ENCODE peak calls at places on chromosome 21, in four cellular contexts. C is lower leg skin, Y is mammary epithelial cell, J is fibroblast of lung. V is an unnamed sample.
A peak's percentile ranks its signal among the peaks of the same experiment; 100 is the strongest.

GRCh38 chr21:27275294-27275927 is 308.5 kb upstream of the ADAMTS5 start:
- DNase-seq in C (no peak), Y (peak; percentile 74), J (peak; percentile 83), V (no peak)

GRCh38 chr21:33201945-33202344 is 27.8 kb upstream of the IFNAR2 start:
- DNase-seq in C (no peak), Y (no peak), J (no peak), V (no peak)

GRCh38 chr21:18725653-18726052 is 322.1 kb upstream of the TMPRSS15 start:
- DNase-seq in C (no peak), Y (no peak), J (no peak), V (no peak)

GRCh38 chr21:28747464-28747863 is 245.2 kb downstream of the LTN1 start:
- DNase-seq in C (no peak), Y (no peak), J (no peak), V (no peak)

GRCh38 chr21:38343691-38344090 is 86.9 kb downstream of the KCNJ15 start:
- DNase-seq in C (peak; percentile 48), Y (peak; percentile 48), J (peak; percentile 59), V (no peak)

GRCh38 chr21:39363607-39364555 is 15.0 kb upstream of the HMGN1 start:
- DNase-seq in C (no peak), Y (no peak), J (no peak), V (no peak)

GRCh38 chr21:17780539-17780938 is 38.6 kb downstream of the C21orf91 start:
- DNase-seq in C (no peak), Y (no peak), J (no peak), V (no peak)

GRCh38 chr21:34593423-34593822 is 21.5 kb downstream of the RCAN1 start:
- DNase-seq in C (no peak), Y (no peak), J (no peak), V (no peak)

GRCh38 chr21:26795866-26796329 is 49.3 kb downstream of the ADAMTS1 start:
- DNase-seq in C (no peak), Y (peak; percentile 73), J (peak; percentile 100), V (no peak)

GRCh38 chr21:42632771-42633690 is 20.4 kb upstream of the PDE9A start:
- DNase-seq in C (no peak), Y (no peak), J (no peak), V (no peak)

GRCh38 chr21:42818328-42818749 is 61.0 kb downstream of the WDR4 start:
- DNase-seq in C (peak; percentile 46), Y (peak; percentile 45), J (peak; percentile 61), V (peak; percentile 86)

GRCh38 chr21:39666681-39667315 is 54.1 kb downstream of the B3GALT5 start:
- DNase-seq in C (no peak), Y (no peak), J (no peak), V (peak; percentile 73)

GRCh38 chr21:27291006-27291405 is 324.1 kb upstream of the ADAMTS5 start:
- DNase-seq in C (no peak), Y (no peak), J (no peak), V (no peak)

GRCh38 chr21:28547795-28548194 is 444.9 kb downstream of the LTN1 start:
- DNase-seq in C (peak; percentile 19), Y (no peak), J (no peak), V (no peak)

GRCh38 chr21:37230632-37231246 is 36.4 kb downstream of the VPS26C start:
- DNase-seq in C (no peak), Y (no peak), J (no peak), V (no peak)
- TF ChIP-seq CTCF in C (no peak), Y (no peak), J (no peak), V (no peak)

DNA sequence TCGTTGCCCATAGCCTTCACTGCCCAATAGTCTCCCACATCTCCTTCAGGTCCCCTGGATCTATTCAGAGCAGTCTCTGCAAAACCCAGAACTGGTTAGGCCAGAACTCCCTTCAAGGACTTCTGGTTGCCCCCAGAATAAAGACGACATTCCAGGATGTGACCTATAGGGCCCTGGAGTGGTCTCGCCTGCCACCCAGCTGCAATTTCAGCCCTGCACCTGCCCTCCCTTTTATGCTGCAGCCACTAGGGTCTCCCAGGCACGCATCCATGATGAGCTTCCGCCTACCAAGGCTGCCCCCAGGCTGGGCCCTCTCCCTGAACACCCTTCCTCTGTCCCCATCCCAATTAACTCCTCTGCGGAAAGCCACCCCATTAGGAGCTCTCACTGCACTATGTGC is 7.2 kb upstream of the TSPEAR start:
- DNase-seq in C (no peak), Y (no peak), J (no peak), V (peak; percentile 17)
- TF ChIP-seq CTCF in C (no peak), Y (no peak), J (no peak), V (no peak)

GRCh38 chr21:36316872-36317484 is 3.0 kb upstream of the MORC3 start:
- DNase-seq in C (no peak), Y (no peak), J (no peak), V (no peak)
- TF ChIP-seq CTCF in C (no peak), Y (no peak), J (no peak), V (no peak)

GRCh38 chr21:45012661-45013270 is 61.6 kb upstream of the ADARB1 start:
- DNase-seq in C (no peak), Y (peak; percentile 87), J (no peak), V (no peak)
- TF ChIP-seq CTCF in C (no peak), Y (no peak), J (no peak), V (no peak)

GRCh38 chr21:44872568-44873355 is 728 bp downstream of the PTTG1IP start:
- DNase-seq in C (no peak), Y (peak; percentile 56), J (peak; percentile 31), V (peak; percentile 84)
- TF ChIP-seq CTCF in C (no peak), Y (no peak), J (no peak), V (no peak)

GRCh38 chr21:40840441-40840840 is 6.5 kb downstream of the DSCAM start:
- DNase-seq in C (no peak), Y (peak; percentile 28), J (no peak), V (no peak)
- TF ChIP-seq CTCF in C (no peak), Y (no peak), J (no peak), V (no peak)

GRCh38 chr21:31536138-31536537 is 123.4 kb upstream of the SOD1 start:
- DNase-seq in C (no peak), Y (no peak), J (no peak), V (no peak)

GRCh38 chr21:31538821-31539220 is 120.7 kb upstream of the SOD1 start:
- DNase-seq in C (no peak), Y (no peak), J (peak; percentile 16), V (no peak)

GRCh38 chr21:31543191-31543590 is 116.3 kb upstream of the SOD1 start:
- DNase-seq in C (no peak), Y (peak; percentile 48), J (peak; percentile 95), V (no peak)

DNA sequence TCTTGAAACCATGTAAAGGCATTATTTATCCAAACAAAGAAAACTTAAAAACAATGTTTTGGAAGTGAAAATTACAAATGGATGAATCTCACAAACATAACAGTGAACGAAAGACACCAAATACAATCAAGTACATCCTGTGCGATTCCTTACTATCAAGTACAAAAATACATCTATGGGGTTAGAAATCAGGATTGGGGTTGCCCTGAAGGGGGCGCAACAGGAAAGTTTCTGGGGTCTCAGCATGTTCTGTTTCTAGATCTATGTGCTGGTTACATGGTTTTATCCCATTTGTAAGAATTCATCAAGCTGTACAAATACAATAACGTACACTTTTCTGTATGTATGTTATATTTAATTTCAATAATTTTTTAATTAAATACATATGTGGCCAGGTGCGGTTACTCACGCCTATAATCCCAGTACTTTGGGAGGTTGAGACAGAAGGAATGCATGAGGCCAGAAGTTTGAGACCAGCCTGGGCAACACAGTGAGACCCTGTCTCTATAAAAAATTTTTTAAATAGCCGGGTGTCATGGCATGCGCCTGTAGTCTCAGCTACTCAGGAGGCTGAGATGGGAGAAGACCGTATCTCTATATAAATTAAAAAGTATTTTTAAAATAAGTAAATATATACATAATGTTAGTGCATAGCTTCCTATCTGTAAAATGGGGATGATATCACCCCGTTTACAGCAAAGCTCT is 121.5 kb upstream of the SOD1 start:
- DNase-seq in C (no peak), Y (no peak), J (no peak), V (no peak)
- TF ChIP-seq CTCF in C (no peak), Y (no peak), J (no peak), V (peak; percentile 22)

GRCh38 chr21:31108969-31109368 is 70.7 kb upstream of the KRTAP19-8 start:
- DNase-seq in C (no peak), Y (no peak), J (peak; percentile 46), V (no peak)
- TF ChIP-seq CTCF in C (no peak), Y (peak; percentile 36), J (no peak), V (peak; percentile 48)

GRCh38 chr21:46325073-46325912 is 1.3 kb downstream of the PCNT start:
- DNase-seq in C (no peak), Y (peak; percentile 54), J (peak; percentile 40), V (no peak)
- TF ChIP-seq CTCF in C (no peak), Y (peak; percentile 41), J (no peak), V (peak; percentile 41)

DNA sequence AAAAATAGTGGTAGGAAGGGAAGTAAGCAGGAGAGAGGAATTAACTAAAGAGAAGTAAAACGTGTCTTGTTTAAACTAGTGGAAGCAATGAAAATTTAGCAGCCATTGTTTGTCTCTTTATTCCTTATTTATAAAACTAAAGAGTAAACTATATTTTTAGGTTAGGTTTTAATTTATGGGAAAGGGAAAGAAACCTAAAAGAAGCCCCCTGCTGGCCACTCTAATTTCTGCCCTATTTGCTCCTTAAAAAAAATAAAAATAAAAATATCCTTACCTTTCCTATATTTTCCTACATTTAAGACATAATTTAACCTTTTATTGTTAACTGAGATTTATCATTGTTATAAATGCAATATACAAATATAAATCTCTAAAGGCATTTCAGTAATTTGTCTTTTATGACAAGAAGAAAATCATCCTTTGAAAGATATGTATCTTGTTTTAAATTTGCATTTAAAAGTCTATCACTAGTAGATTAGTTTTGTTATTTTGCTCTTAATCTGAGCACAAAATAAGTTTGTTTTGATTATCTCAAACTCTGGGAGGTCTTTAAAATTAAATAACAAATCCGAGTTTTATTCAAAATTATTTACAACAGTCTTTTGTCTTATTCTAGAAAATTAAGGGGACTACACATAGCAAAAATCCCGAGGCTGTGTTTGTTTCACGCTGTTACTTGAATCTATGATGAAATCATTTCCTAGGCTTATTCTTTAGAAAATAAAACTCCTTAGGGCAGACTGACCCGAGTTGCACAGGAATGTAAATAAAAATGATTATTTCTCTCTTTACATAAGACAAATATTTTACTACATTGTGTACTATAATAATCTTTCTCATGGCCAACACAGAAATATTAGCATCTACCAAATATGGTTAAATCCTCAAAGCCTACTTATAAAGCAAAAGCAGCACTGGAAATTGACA is 201.7 kb downstream of the NRIP1 start:
- DNase-seq in C (no peak), Y (no peak), J (peak; percentile 42), V (no peak)
- TF ChIP-seq CTCF in C (no peak), Y (peak; percentile 42), J (peak; percentile 56), V (peak; percentile 73)